ENCODE peak calls at places on chromosomes 13 and 19, in nine cellular contexts. O, L, M, K, I, V, A, C and Y are unnamed samples.

GRCh38 chr13:109113427-109113826 is 484.0 kb downstream of the MYO16 start:
- DNase-seq in K (no peak), M (no peak), C (no peak), A (no peak), I (no peak), V (no peak), O (no peak), L (no peak), Y (no peak)

GRCh38 chr13:108777421-108778420 is 148.3 kb downstream of the MYO16 start:
- DNase-seq in L (peak), O (no peak), C (no peak), M (no peak), V (peak), A (peak), I (no peak), K (no peak), Y (no peak)

GRCh38 chr13:36807616-36808015 is 11.4 kb upstream of the RFXAP start:
- DNase-seq in O (no peak), A (no peak), L (no peak), K (no peak), M (no peak), I (no peak), C (no peak), V (no peak), Y (no peak)

GRCh38 chr19:38740932-38741331 is 3.3 kb downstream of the CAPN12 start:
- DNase-seq in V (no peak), L (no peak), M (no peak), K (no peak), O (no peak), A (no peak), C (no peak), I (no peak), Y (no peak)

GRCh38 chr19:40150170-40150569 is 41.1 kb upstream of the MAP3K10 start:
- DNase-seq in V (no peak), O (no peak), M (no peak), L (peak), C (peak), I (no peak), A (peak), K (no peak), Y (no peak)

GRCh38 chr13:111371720-111372119 is 51.3 kb downstream of the TEX29 start:
- DNase-seq in V (no peak), M (no peak), I (no peak), K (no peak), L (no peak), C (no peak), O (no peak), A (no peak), Y (no peak)

GRCh38 chr19:28948531-28948930 is 264.4 kb downstream of the UQCRFS1 start:
- DNase-seq in I (no peak), L (no peak), M (no peak), O (no peak), K (no peak), A (no peak), V (no peak), C (no peak), Y (no peak)

GRCh38 chr19:49271080-49271753 is 53.8 kb downstream of the SLC6A16 start:
- DNase-seq in K (no peak), A (no peak), M (no peak), I (no peak), C (no peak), V (no peak), O (no peak), L (no peak), Y (no peak)

GRCh38 chr13:18992791-18993190 is 188.8 kb downstream of the TUBA3C start:
- DNase-seq in V (no peak), I (no peak), O (no peak), A (no peak), M (no peak), C (no peak), L (no peak), K (no peak), Y (no peak)

GRCh38 chr19:10830370-10830769 is 5.6 kb downstream of the TMED1 start:
- DNase-seq in K (no peak), M (no peak), A (no peak), I (no peak), C (no peak), O (no peak), V (no peak), L (no peak), Y (no peak)

GRCh38 chr19:10826846-10827245 is 9.2 kb downstream of the TMED1 start:
- DNase-seq in K (no peak), C (no peak), L (no peak), I (no peak), A (no peak), M (no peak), O (no peak), V (no peak), Y (no peak)

GRCh38 chr19:10829967-10830366 is 6.0 kb downstream of the TMED1 start:
- DNase-seq in L (no peak), I (no peak), O (no peak), M (no peak), V (no peak), C (no peak), A (no peak), K (no peak), Y (peak)

GRCh38 chr19:10830941-10831779 is 4.9 kb downstream of the TMED1 start:
- DNase-seq in C (no peak), K (no peak), I (no peak), V (no peak), L (no peak), M (no peak), A (no peak), O (no peak), Y (peak)

DNA sequence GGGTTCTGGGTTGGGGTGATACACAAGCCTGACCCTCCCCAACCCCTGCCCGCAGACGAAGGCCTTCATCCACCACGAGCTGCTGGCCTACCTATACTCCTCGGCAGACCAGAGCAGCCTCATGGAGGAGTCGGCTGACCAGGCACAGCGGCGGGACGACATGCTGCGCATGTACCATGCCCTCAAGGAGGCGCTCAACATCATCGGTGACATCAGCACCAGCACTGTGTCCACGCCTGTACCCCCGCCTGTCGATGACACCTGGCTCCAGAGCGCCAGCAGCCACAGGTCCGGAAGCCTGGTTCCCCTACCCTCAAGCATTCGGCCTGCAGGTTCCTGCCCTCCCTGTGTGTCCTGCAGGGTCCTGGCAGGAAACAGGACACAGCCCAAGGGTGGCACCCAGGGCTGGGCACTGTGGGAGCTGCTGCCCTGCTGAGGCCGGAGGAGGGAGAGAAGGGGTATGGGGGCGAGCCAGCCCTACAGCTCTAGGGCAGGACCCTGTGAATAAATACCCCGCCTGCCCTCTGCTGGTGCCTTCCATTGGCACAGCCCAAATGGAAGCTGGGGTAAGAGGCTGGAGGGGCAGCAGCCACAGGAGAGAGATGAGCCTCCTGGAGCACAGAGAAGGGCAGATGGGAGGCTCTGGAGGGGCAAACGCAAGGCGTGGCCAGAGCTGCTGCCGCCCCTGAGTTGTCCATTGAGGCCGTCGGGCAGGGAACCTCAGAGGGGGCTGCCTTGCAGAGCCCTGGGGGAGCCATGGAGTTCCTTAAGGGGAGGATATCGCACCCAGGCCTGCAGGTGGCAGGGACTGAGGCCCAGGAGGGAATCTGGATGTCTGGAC is 6.8 kb downstream of the TMED1 start:
- DNase-seq in I (no peak), K (no peak), M (no peak), O (no peak), C (no peak), L (no peak), V (no peak), A (no peak), Y (no peak)
- TF ChIP-seq CTCF in I (no peak), K (no peak), M (no peak), O (no peak), C (peak), L (peak), V (no peak), A (no peak), Y (no peak)

DNA sequence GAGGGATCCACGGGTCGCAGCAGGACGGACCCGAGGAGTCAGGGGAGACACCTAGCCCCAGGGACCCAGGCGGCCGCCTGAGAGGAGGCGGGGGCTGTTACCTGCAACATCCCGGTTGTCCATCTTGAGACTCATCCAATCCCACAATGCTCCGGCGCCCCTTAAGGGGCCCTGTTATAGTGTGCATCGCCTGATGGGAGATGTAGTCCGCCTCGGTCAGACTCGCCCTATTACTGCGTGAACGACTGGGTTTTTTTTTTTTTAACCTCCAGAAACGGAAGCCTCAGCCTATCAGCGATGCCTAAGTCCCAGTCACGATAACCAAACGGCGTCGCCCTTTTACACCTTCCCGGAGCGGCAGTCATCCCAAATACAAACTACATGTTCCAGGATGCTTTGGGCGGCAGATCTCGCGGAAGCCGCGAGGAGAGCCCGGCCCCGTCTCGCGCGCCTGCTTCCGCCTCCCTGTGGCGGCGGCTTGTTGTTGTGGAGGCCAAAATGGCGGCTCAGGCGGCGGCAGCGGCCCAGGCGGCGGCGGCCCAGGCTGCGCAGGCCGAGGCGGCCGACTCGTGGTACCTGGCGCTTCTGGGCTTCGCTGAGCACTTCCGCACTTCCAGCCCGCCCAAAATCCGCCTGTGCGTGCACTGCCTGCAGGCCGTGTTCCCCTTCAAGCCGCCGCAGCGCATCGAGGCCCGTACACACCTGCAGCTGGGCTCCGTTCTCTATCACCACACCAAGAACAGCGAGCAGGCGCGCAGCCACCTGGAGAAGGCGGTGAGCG is at the start of the genes MAU2 and SUGP1:
- DNase-seq in O (peak), A (peak), I (peak), V (peak), L (peak), M (peak), K (peak), C (peak), Y (peak)
- TF ChIP-seq CTCF in O (no peak), A (no peak), I (no peak), V (no peak), L (peak), M (peak), K (no peak), C (peak), Y (peak)

GRCh38 chr13:39051157-39051556 is 12.9 kb downstream of the NHLRC3 start:
- DNase-seq in V (peak), M (no peak), I (no peak), K (no peak), O (no peak), C (peak), L (peak), A (peak), Y (no peak)
- TF ChIP-seq CTCF in V (peak), M (peak), I (no peak), K (no peak), O (no peak), C (peak), L (peak), A (peak), Y (peak)

GRCh38 chr13:52027832-52028231 is 3.3 kb downstream of the UTP14C start:
- DNase-seq in A (no peak), I (no peak), L (no peak), M (no peak), O (no peak), C (no peak), K (no peak), V (no peak), Y (no peak)
- TF ChIP-seq CTCF in A (no peak), I (no peak), L (no peak), M (no peak), O (no peak), C (no peak), K (no peak), V (no peak), Y (no peak)

GRCh38 chr13:66111628-66112027 is 1118.5 kb downstream of the PCDH9 start:
- DNase-seq in L (no peak), K (no peak), V (no peak), O (no peak), M (no peak), C (no peak), A (no peak), I (no peak), Y (no peak)
- TF ChIP-seq CTCF in L (no peak), K (no peak), V (no peak), O (no peak), M (no peak), C (no peak), A (no peak), I (no peak), Y (no peak)

GRCh38 chr19:58007285-58007684 is 4.7 kb upstream of the ZNF606 start:
- DNase-seq in O (no peak), V (no peak), K (no peak), I (no peak), C (peak), L (no peak), M (no peak), A (no peak), Y (no peak)
- TF ChIP-seq CTCF in O (no peak), V (no peak), K (no peak), I (no peak), C (no peak), L (peak), M (no peak), A (no peak), Y (no peak)

GRCh38 chr19:30356951-30357579 is 15.1 kb upstream of the ZNF536 start:
- DNase-seq in K (no peak), O (no peak), I (peak), V (no peak), C (no peak), A (no peak), M (no peak), L (no peak), Y (no peak)
- TF ChIP-seq CTCF in K (no peak), O (no peak), I (no peak), V (no peak), C (no peak), A (no peak), M (no peak), L (no peak), Y (no peak)

DNA sequence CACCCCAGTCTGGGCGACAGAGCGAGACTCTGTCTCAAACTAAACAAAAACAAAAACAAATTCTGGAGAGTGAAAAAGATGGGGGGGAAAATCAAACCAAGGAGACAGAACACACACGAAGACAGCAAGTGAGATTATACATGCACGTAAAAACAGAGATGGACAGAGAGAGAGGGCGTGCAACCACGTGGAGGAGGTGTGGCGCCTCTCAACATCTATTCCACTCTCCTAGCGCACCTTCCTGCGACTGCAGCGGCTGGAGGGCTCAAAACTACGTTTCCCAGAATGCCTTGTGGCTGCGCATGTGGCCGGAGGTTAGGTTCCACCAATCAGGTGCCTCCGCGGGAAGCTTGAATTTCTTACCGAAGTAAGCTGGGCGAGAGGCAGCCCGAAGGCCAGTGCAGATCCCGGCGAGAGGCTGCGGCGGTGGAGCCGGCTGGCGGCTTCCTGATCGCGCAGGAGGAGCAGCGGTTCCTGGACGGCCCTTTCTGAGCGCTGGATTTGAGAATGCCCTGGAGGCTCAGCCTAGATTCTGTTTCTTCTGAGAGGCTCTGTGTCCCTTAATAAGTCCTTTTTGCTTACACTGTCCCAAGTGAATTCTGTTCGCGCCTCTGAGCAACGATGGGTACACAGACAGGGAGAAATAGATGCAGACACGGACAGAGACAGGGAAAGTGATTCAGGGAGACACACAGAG is 13.1 kb upstream of the NANOS2 start:
- DNase-seq in V (peak), K (peak), O (peak), I (peak), M (peak), L (peak), C (peak), A (peak), Y (peak)
- TF ChIP-seq CTCF in V (no peak), K (no peak), O (no peak), I (peak), M (peak), L (no peak), C (no peak), A (no peak), Y (no peak)

GRCh38 chr13:24741016-24741662 is 22.8 kb upstream of the RNF17 start:
- DNase-seq in O (no peak), K (no peak), M (no peak), I (no peak), L (no peak), C (no peak), A (no peak), V (no peak), Y (no peak)
- TF ChIP-seq CTCF in O (no peak), K (no peak), M (no peak), I (no peak), L (peak), C (peak), A (no peak), V (no peak), Y (no peak)

DNA sequence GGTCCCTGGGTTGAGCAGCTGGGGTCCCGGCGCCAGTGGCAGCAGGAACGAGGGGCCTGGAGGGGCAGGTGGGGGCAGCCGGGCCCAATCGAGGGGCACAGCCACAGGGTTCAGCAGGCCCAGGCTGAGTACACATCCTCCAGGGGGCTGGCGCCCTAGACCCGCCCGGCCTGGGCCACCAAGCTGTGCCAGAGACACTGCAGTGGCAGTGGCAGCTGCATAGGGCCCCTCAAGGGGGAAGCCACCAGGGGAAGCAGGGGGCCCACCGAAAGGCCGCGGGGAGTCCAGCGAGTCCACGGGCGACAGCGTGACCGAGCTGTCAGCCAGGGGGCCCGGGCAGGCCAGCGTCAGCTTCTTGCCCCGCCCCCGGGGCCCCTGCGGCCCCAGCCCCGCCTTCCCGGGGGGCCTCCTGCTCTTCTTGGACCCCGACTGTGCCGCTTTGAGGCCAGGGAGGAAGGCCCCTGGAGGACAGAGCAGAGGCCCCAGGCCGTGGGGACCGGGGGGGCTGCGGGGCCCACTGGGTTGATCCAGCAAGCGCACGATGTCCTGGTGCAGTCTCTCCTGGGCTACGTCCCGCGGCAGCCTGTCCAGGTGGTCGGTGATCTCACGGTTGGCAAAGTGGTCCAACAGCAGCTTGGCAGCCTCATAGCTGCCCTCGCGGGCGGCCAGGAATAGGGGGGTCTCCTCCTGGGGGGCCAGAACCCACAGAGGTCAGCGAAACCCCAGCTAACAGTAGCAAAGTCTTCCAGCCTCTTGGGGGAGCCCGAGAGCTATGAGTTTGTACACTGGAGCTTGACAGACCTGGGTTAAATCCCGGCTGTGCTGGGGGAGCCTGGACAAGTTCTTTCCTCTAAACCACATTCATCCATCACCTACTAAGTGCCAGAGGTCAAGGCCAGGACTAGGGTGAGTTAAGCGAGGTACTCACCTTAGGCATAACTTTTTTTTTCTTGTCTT is 39.5 kb downstream of the NOTCH3 start:
- DNase-seq in I (no peak), L (peak), V (peak), K (no peak), A (peak), C (peak), O (no peak), M (no peak), Y (no peak)
- TF ChIP-seq CTCF in I (no peak), L (peak), V (peak), K (no peak), A (peak), C (peak), O (no peak), M (no peak), Y (no peak)